ENCODE peak calls at places on chromosome 10, in nine cellular contexts. A is glutamatergic neuron; Z is mesothelial cell of epicardium; Y is CD8-positive, alpha-beta T cell; S is ascending aorta; U is WTC11; I is adrenal gland; V is dorsolateral prefrontal cortex; H is RWPE1. X is an unnamed sample.

GRCh38 chr10:33609546-33609945 is 275.1 kb upstream of the NRP1 start:
- DNase-seq in A (no peak), Z (no peak), H (peak; percentile 14), U (no peak), Y (no peak), S (no peak), V (no peak), I (no peak), X (no peak)

GRCh38 chr10:122362621-122363020 is 11.9 kb upstream of the PLEKHA1 start:
- DNase-seq in H (peak; percentile 51), Z (no peak), U (no peak), Y (no peak), I (no peak), S (peak; percentile 43), A (no peak), V (no peak), X (no peak)

GRCh38 chr10:6313107-6313895 is 110.6 kb downstream of the PFKFB3 start:
- DNase-seq in Z (no peak), Y (no peak), A (no peak), S (no peak), U (no peak), I (no peak), H (no peak), V (no peak), X (no peak)

GRCh38 chr10:105973252-105973877 is 1191.1 kb downstream of the SORCS1 start:
- DNase-seq in Y (no peak), U (no peak), S (no peak), I (no peak), Z (no peak), H (no peak), A (peak; percentile 41), V (no peak), X (no peak)

GRCh38 chr10:118961401-118961800 is 68.1 kb upstream of the NANOS1 start:
- DNase-seq in U (no peak), Y (no peak), Z (no peak), H (no peak), I (peak; percentile 51), S (no peak), V (no peak), A (no peak), X (no peak)

GRCh38 chr10:125700355-125700911 is 17.5 kb upstream of the TEX36 start:
- DNase-seq in H (no peak), S (no peak), A (no peak), Z (no peak), U (no peak), I (no peak), V (no peak), Y (no peak), X (no peak)

GRCh38 chr10:17850526-17850925 is 41.4 kb downstream of the MRC1 start:
- DNase-seq in Y (no peak), A (no peak), V (no peak), H (no peak), S (no peak), U (no peak), Z (no peak), I (no peak), X (no peak)

GRCh38 chr10:67221939-67222494 is 296.2 kb downstream of the LRRTM3 start:
- DNase-seq in U (no peak), S (no peak), I (no peak), A (no peak), Z (no peak), Y (no peak), V (no peak), H (no peak), X (no peak)

GRCh38 chr10:131778385-131778784 is 122.4 kb upstream of the PPP2R2D start:
- DNase-seq in S (no peak), V (no peak), A (no peak), H (no peak), Y (no peak), U (no peak), Z (no peak), I (no peak), X (no peak)

GRCh38 chr10:72704117-72704516 is 12.2 kb downstream of the MCU start:
- DNase-seq in S (no peak), V (no peak), I (no peak), U (no peak), Y (no peak), H (no peak), Z (no peak), A (no peak), X (no peak)

GRCh38 chr10:72697711-72698110 is 5.8 kb downstream of the MCU start:
- DNase-seq in Y (no peak), U (no peak), Z (no peak), S (no peak), I (no peak), H (no peak), V (no peak), A (no peak), X (no peak)

DNA sequence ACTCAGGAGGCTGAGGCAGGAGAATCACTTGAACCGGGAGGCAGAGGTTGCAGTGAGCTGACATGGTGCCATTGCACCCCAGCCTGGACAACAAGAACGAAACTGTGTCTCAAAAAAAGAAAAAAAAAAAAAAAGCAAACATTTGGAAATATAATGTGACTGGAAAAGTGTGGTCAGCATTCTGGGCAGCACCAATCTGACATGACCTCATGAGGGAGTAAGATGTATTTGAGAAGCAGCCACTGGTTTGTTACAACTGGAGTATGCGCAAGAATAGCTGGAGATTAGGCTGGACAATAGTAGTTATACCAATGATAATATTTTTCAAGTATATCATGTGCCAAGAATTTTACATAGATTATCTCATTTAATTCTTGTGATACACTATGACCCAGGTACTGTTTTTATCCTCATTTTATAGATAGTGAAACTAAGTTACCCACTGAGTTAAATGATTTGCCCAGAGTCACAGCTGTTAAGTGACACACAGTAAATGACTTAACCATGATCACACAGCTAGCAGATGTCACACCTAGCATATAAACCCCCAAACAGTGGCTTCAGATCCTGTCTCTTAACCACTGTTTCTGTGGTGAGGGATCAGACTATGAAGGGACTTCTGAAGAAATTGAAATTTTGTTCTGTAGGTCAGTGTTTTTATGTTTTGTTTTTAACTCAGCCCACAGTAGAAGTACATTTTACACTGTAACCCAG is 11.1 kb downstream of the MCU start:
- DNase-seq in I (no peak), H (no peak), A (no peak), V (no peak), S (peak; percentile 74), Y (no peak), U (no peak), Z (no peak), X (no peak)
- TF ChIP-seq CTCF in I (no peak), H (no peak), A (no peak), V (no peak), S (no peak), Y (no peak), U (no peak), Z (no peak), X (no peak)

DNA sequence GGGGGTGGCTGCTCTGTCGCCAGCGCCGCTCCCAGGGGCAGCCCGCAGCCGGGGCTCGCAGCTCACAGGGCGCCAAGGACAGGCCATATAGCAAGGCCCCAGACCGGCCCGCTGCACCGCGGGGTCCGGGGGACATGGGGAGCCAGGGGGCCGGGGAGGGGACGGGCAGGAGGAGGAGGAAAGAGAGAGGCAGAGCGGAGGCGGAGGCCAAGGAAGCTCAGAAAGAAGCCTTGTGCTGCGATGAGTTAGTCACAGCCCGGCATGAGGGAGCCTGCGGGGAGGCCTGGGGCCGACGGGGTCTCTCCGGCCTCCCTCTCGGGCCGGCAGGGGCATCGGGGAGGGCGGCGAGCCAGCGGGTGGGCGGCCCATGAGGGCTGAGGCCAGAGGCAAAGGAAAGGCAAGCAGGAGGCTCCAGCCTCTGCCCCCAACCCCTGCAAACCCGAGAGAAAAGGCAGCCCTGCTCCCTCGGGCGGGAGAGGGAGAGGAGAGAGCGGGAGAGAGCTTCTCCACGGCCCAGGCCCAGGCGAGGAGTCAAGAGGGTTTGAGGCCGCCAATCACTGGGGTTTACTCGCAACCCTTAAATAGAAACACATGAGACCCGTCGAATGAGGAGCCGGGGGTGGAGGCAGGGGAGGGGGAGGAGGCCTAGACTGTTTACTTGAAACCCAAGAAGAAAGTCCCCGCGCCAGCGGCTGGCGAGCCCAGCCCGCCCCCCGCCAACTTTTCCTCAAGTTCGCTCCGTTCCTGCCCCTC is 167.9 kb downstream of the NEURL1 start:
- DNase-seq in I (peak; percentile 85), Z (no peak), S (peak; percentile 93), Y (peak; percentile 16), U (peak; percentile 73), H (no peak), V (peak; percentile 60), A (peak; percentile 46), X (peak; percentile 75)
- TF ChIP-seq CTCF in I (no peak), Z (no peak), S (no peak), Y (no peak), U (no peak), H (no peak), V (no peak), A (no peak), X (no peak)

DNA sequence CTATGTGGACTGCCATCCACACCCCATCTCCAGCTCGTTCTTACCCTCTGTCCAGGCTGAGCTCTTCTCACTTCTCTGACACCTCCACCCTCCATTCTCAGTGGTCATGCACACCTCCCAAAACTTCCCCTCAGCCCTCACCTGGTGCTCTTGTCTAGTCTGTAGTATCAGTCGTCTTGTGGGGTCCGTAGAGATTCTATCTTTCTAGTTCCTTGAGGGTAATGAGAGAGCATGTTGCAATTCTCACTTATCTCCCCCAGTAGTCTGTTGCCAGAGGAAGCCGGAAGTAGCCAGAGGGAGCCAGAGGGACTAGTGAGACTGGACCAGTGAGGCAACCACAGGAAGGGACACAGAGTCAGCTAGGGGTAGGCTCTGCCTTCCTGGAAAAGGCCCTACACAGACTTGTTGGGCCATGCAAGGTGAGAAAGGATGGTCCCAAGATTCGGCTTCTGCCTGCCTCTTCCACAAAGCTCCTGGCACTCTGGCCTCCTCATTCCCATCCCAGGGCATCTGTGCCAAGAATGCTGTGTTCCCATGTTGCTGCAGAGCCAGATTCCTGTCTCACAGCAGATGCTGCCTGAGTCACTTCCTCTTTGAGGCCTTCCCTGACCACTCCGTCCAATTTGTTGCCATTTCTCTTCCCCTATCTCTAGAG is 50.6 kb upstream of the DUSP5 start:
- DNase-seq in S (peak; percentile 52), Z (no peak), A (no peak), U (no peak), H (peak; percentile 89), I (peak; percentile 42), V (no peak), Y (no peak), X (no peak)
- TF ChIP-seq CTCF in S (no peak), Z (no peak), A (no peak), U (no peak), H (no peak), I (peak; percentile 7), V (no peak), Y (no peak), X (no peak)

GRCh38 chr10:116118851-116119250 is 154.2 kb downstream of the GFRA1 start:
- DNase-seq in Z (no peak), S (no peak), U (no peak), V (no peak), I (no peak), Y (no peak), A (no peak), H (no peak), X (no peak)

GRCh38 chr10:116124777-116125176 is 148.2 kb downstream of the GFRA1 start:
- DNase-seq in A (no peak), H (no peak), U (peak; percentile 18), I (no peak), Y (no peak), S (no peak), V (no peak), Z (no peak), X (no peak)

GRCh38 chr10:116122126-116122525 is 150.9 kb downstream of the GFRA1 start:
- DNase-seq in I (no peak), S (no peak), H (no peak), U (no peak), V (no peak), Y (no peak), A (no peak), Z (no peak), X (no peak)

GRCh38 chr10:116122664-116123063 is 150.3 kb downstream of the GFRA1 start:
- DNase-seq in H (no peak), Y (no peak), A (no peak), S (no peak), U (no peak), I (no peak), Z (no peak), V (no peak), X (no peak)

GRCh38 chr10:116120688-116121087 is 152.3 kb downstream of the GFRA1 start:
- DNase-seq in S (no peak), Y (no peak), H (no peak), U (peak; percentile 80), V (no peak), Z (no peak), I (no peak), A (peak; percentile 66), X (peak; percentile 48)
- TF ChIP-seq CTCF in S (no peak), Y (no peak), H (no peak), U (peak; percentile 79), V (no peak), Z (peak; percentile 52), I (no peak), A (peak; percentile 82), X (peak; percentile 47)

X was measured in nephron progenitor cell.